ENCODE peak calls at places on chromosomes 13 and 19, in ten cellular contexts. Z is activated CD8-positive, alpha-beta T cell treated with anti-CD3 and anti-CD28 coated beads, Interleukin-2, amount 10 ng/mL, durations not matched to agents 7 days and 5 days; Q is bronchial epithelial cell; L is naive thymus-derived CD4-positive, alpha-beta T cell; F is EH; P is A172; Y is fibroblast of pulmonary artery; S is NCI-H1092; E is AG10803; B is C1 segment of cervical spinal cord. C is an unnamed sample.

GRCh38 chr19:35124098-35125060 is 8.8 kb downstream of the FXYD3 start:
- DNase-seq in Q (peak; percentile 82), L (peak; percentile 79), E (peak; percentile 90), B (peak; percentile 97), Y (peak; percentile 93), F (peak; percentile 95), P (peak; percentile 84), Z (peak; percentile 88), S (no peak), C (peak; percentile 88)

GRCh38 chr13:31045621-31046081 is 113.2 kb downstream of the TEX26 start:
- DNase-seq in F (peak; percentile 96), Z (peak; percentile 78), B (no peak), Q (peak; percentile 97), Y (peak; percentile 96), S (no peak), L (no peak), P (peak; percentile 93), E (peak; percentile 89), C (peak; percentile 94)

GRCh38 chr19:11033763-11034162 is 55.5 kb upstream of the LDLR start:
- DNase-seq in B (no peak), F (no peak), S (no peak), L (no peak), Y (no peak), Z (no peak), Q (no peak), E (no peak), P (no peak), C (no peak)

GRCh38 chr13:20118268-20119140 is 42.3 kb downstream of the GJA3 start:
- DNase-seq in Z (no peak), P (no peak), L (no peak), F (peak; percentile 65), B (peak; percentile 67), E (peak; percentile 55), S (no peak), Y (peak; percentile 32), Q (no peak), C (peak; percentile 60)

GRCh38 chr19:38693380-38694223 is 46.2 kb downstream of the ACTN4 start:
- DNase-seq in E (peak; percentile 75), L (no peak), P (peak; percentile 100), S (no peak), Y (peak; percentile 81), B (peak; percentile 53), Q (peak; percentile 84), F (peak; percentile 90), Z (peak; percentile 70), C (peak; percentile 76)

GRCh38 chr13:110702591-110703526 is 3.1 kb downstream of the CARS2 start:
- DNase-seq in B (no peak), L (no peak), Y (peak; percentile 14), Z (no peak), Q (peak; percentile 47), P (no peak), S (no peak), F (peak; percentile 18), E (no peak), C (peak; percentile 36)

GRCh38 chr13:23608704-23609413 is 38.6 kb downstream of the TNFRSF19 start:
- DNase-seq in B (no peak), F (peak; percentile 85), P (peak; percentile 31), E (peak; percentile 76), Z (no peak), Q (no peak), Y (no peak), S (no peak), L (no peak), C (peak; percentile 60)

GRCh38 chr19:55079400-55080038 is 3.9 kb downstream of the EPS8L1 start:
- DNase-seq in Y (no peak), Q (no peak), B (no peak), F (no peak), E (no peak), S (no peak), Z (no peak), L (no peak), P (no peak), C (no peak)

GRCh38 chr13:98780451-98780850 is 28.0 kb upstream of the SLC15A1 start:
- DNase-seq in Z (no peak), B (no peak), P (no peak), L (no peak), S (no peak), Y (no peak), F (peak; percentile 7), Q (no peak), E (peak; percentile 76), C (no peak)

GRCh38 chr19:575527-576506 is 3.4 kb downstream of the BSG start:
- DNase-seq in B (no peak), F (peak; percentile 71), Y (peak; percentile 52), P (peak; percentile 90), E (peak; percentile 45), Q (peak; percentile 80), Z (no peak), S (no peak), L (no peak), C (peak; percentile 58)

C was measured in fibroblast of villous mesenchyme.